ENCODE peak calls at places on chromosomes 7 and 10, in five cellular contexts. One of them, this sample, is unnamed. For H3K36me3 and H3K9me3, the result is how much of the 10 kb centered on the place peaks cover.

GRCh38 chr7:131581241-131582157 is 25.1 kb upstream of the PODXL start:
- DNase-seq in osteoblast: no peak
- DNase-seq in heart left ventricle: peak
- DNase-seq in RWPE2: no peak
- DNase-seq in tibial artery: peak
- DNase-seq in this sample: peak

GRCh38 chr10:32189400-32190084 is 133.3 kb upstream of the KIF5B start:
- DNase-seq in RWPE2: no peak
- DNase-seq in tibial artery: no peak
- DNase-seq in heart left ventricle: no peak
- DNase-seq in osteoblast: no peak
- DNase-seq in this sample: no peak

GRCh38 chr10:3491571-3491970 is 293.4 kb downstream of the KLF6 start:
- DNase-seq in RWPE2: no peak
- DNase-seq in tibial artery: no peak
- DNase-seq in heart left ventricle: no peak
- DNase-seq in osteoblast: no peak
- DNase-seq in this sample: no peak

GRCh38 chr10:70832852-70833542 is 17.2 kb downstream of the SGPL1 start:
- DNase-seq in heart left ventricle: no peak
- DNase-seq in RWPE2: no peak
- DNase-seq in tibial artery: no peak
- DNase-seq in osteoblast: peak
- DNase-seq in this sample: no peak

GRCh38 chr10:70540789-70541360 is 61.7 kb downstream of the PRF1 start:
- DNase-seq in osteoblast: peak
- DNase-seq in heart left ventricle: peak
- DNase-seq in tibial artery: no peak
- DNase-seq in RWPE2: no peak
- DNase-seq in this sample: no peak

GRCh38 chr7:126682176-126682575 is 570.6 kb downstream of the GRM8 start:
- DNase-seq in osteoblast: no peak
- DNase-seq in heart left ventricle: no peak
- DNase-seq in tibial artery: no peak
- DNase-seq in RWPE2: no peak
- DNase-seq in this sample: no peak

GRCh38 chr10:103676851-103677417 is 178.4 kb downstream of the SH3PXD2A start:
- DNase-seq in RWPE2: no peak
- DNase-seq in heart left ventricle: peak
- DNase-seq in osteoblast: peak
- DNase-seq in tibial artery: peak
- DNase-seq in this sample: no peak

GRCh38 chr7:107994366-107994765 is 8.6 kb downstream of the LAMB1 start:
- DNase-seq in RWPE2: no peak
- DNase-seq in heart left ventricle: no peak
- DNase-seq in tibial artery: no peak
- DNase-seq in osteoblast: no peak
- DNase-seq in this sample: no peak

GRCh38 chr10:54314430-54314829 is 486.6 kb downstream of the PCDH15 start:
- DNase-seq in heart left ventricle: no peak
- DNase-seq in osteoblast: no peak
- DNase-seq in tibial artery: no peak
- DNase-seq in RWPE2: no peak
- DNase-seq in this sample: no peak

GRCh38 chr7:75072978-75073282 is 672 bp downstream of the RCC1L start:
- DNase-seq in heart left ventricle: no peak
- DNase-seq in RWPE2: no peak
- DNase-seq in osteoblast: peak
- DNase-seq in tibial artery: no peak
- DNase-seq in this sample: no peak

GRCh38 chr10:77974396-77975074 is 48.0 kb upstream of the DLG5 start:
- DNase-seq in heart left ventricle: no peak
- DNase-seq in osteoblast: peak
- DNase-seq in RWPE2: no peak
- DNase-seq in tibial artery: no peak
- DNase-seq in this sample: no peak

GRCh38 chr7:37732253-37732652 is 48.7 kb downstream of the GPR141 start:
- DNase-seq in heart left ventricle: peak
- DNase-seq in osteoblast: no peak
- DNase-seq in tibial artery: peak
- DNase-seq in RWPE2: no peak
- DNase-seq in this sample: no peak

GRCh38 chr10:50480054-50481007 is 143.4 kb downstream of the SGMS1 start:
- DNase-seq in tibial artery: no peak
- DNase-seq in RWPE2: no peak
- DNase-seq in heart left ventricle: no peak
- DNase-seq in osteoblast: no peak
- DNase-seq in this sample: no peak

GRCh38 chr10:61949687-61950086 is 48.2 kb downstream of the ARID5B start:
- DNase-seq in heart left ventricle: no peak
- DNase-seq in RWPE2: no peak
- DNase-seq in osteoblast: no peak
- DNase-seq in tibial artery: no peak
- DNase-seq in this sample: no peak

GRCh38 chr10:7161484-7162283 is 249.2 kb downstream of the SFMBT2 start:
- DNase-seq in RWPE2: no peak
- DNase-seq in tibial artery: peak
- DNase-seq in osteoblast: no peak
- DNase-seq in heart left ventricle: no peak
- DNase-seq in this sample: peak

GRCh38 chr7:124276005-124276606 is 243.2 kb upstream of the TMEM229A start:
- DNase-seq in tibial artery: no peak
- DNase-seq in osteoblast: no peak
- DNase-seq in RWPE2: no peak
- DNase-seq in heart left ventricle: no peak
- DNase-seq in this sample: no peak

GRCh38 chr7:97859606-97860204 is 12.5 kb downstream of the ASNS start:
- DNase-seq in RWPE2: no peak
- DNase-seq in tibial artery: no peak
- DNase-seq in heart left ventricle: no peak
- DNase-seq in osteoblast: no peak
- DNase-seq in this sample: no peak

GRCh38 chr7:99975782-99976521 is at the start of gene AZGP1:
- DNase-seq in osteoblast: no peak
- DNase-seq in tibial artery: no peak
- DNase-seq in heart left ventricle: no peak
- DNase-seq in RWPE2: no peak
- DNase-seq in this sample: no peak

GRCh38 chr10:131250454-131251145 is 60.9 kb downstream of the TCERG1L start:
- DNase-seq in RWPE2: peak
- DNase-seq in heart left ventricle: no peak
- DNase-seq in osteoblast: peak
- DNase-seq in tibial artery: no peak
- DNase-seq in this sample: no peak

GRCh38 chr10:133159950-133160812 is at the start of gene KNDC1:
- DNase-seq in heart left ventricle: no peak
- DNase-seq in tibial artery: no peak
- DNase-seq in RWPE2: no peak
- DNase-seq in osteoblast: peak
- DNase-seq in this sample: peak

GRCh38 chr7:94394399-94395140 is at the start of gene COL1A2:
- DNase-seq in RWPE2: peak
- DNase-seq in tibial artery: peak
- DNase-seq in heart left ventricle: peak
- DNase-seq in osteoblast: peak
- DNase-seq in this sample: peak

GRCh38 chr7:110677405-110677804 is 413.5 kb upstream of the LRRN3 start:
- DNase-seq in heart left ventricle: no peak
- DNase-seq in osteoblast: no peak
- DNase-seq in RWPE2: no peak
- DNase-seq in tibial artery: no peak
- DNase-seq in this sample: no peak

GRCh38 chr10:112184379-112184778 is 814 bp upstream of the GPAM start:
- DNase-seq in osteoblast: no peak
- DNase-seq in tibial artery: no peak
- DNase-seq in heart left ventricle: no peak
- DNase-seq in RWPE2: no peak
- DNase-seq in this sample: no peak

GRCh38 chr10:124612611-124613498 is 131.3 kb downstream of the FAM53B start:
- DNase-seq in tibial artery: no peak
- DNase-seq in osteoblast: peak
- DNase-seq in heart left ventricle: no peak
- DNase-seq in RWPE2: no peak
- DNase-seq in this sample: peak

GRCh38 chr7:26637610-26638009 is 226.8 kb downstream of the SKAP2 start:
- DNase-seq in osteoblast: no peak
- DNase-seq in tibial artery: no peak
- DNase-seq in heart left ventricle: no peak
- DNase-seq in RWPE2: no peak
- DNase-seq in this sample: no peak

GRCh38 chr7:148478551-148478950 is 112.0 kb upstream of the C7orf33 start:
- DNase-seq in heart left ventricle: no peak
- DNase-seq in RWPE2: no peak
- DNase-seq in osteoblast: no peak
- DNase-seq in tibial artery: no peak
- DNase-seq in this sample: no peak

GRCh38 chr7:113267885-113268284 is 149.5 kb upstream of the SMIM30 start:
- DNase-seq in osteoblast: peak
- DNase-seq in heart left ventricle: no peak
- DNase-seq in RWPE2: no peak
- DNase-seq in tibial artery: no peak
- DNase-seq in this sample: no peak

GRCh38 chr7:79137942-79138341 is 315.5 kb downstream of the MAGI2 start:
- DNase-seq in osteoblast: peak
- DNase-seq in RWPE2: no peak
- DNase-seq in heart left ventricle: no peak
- DNase-seq in tibial artery: no peak
- DNase-seq in this sample: no peak

DNA sequence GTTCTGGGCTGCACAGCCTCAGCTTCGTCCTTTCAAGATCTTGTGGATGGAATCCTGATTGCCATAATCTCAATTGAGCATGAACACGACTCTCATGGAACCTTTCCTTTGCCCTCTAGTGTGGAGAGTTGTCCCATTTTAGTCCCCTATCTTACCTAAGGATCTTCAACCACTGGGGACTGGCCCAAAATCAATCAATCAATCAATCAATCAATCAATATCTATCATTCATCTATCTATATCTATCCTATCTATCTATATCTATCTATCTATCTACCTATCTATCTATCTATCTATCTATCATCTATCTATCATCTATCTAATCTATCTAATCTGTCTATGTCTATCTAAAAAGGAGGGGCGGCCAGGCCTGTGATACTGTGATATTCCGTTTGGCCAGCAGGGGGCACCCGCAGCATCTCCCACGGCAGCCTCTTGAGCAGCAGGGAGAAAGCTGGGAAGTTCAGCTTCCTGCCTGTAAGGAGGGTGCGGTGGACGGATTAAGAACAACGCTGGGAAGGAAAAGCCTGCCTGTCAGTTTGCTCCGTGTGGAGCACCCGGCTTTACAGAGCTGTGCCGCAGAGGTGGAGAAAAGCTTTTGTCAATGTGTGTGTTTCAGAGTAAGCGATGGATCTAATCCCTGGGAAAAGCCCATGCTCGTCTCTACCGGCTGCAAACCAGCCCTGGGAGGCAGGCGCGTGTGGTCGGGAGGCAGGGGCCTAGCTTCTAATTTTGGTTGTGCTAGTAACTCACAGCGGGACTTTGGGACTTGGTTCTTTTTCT is 124.9 kb downstream of the SH2D4B start:
- DNase-seq in heart left ventricle: peak
- DNase-seq in osteoblast: peak
- DNase-seq in tibial artery: peak
- DNase-seq in RWPE2: no peak
- DNase-seq in this sample: peak
- H3K4me3 ChIP-seq in heart left ventricle: peak
- H3K4me3 ChIP-seq in osteoblast: peak
- H3K4me3 ChIP-seq in tibial artery: peak
- H3K4me3 ChIP-seq in RWPE2: no peak
- H3K4me3 ChIP-seq in this sample: peak

GRCh38 chr10:22159180-22159579 is 58.6 kb downstream of the EBLN1 start:
- DNase-seq in heart left ventricle: no peak
- DNase-seq in RWPE2: no peak
- DNase-seq in osteoblast: no peak
- DNase-seq in tibial artery: no peak
- DNase-seq in this sample: no peak
- H3K36me3 ChIP-seq in heart left ventricle: under half
- H3K36me3 ChIP-seq in RWPE2: under half
- H3K36me3 ChIP-seq in osteoblast: under half
- H3K36me3 ChIP-seq in tibial artery: under half
- H3K36me3 ChIP-seq in this sample: under half

GRCh38 chr7:52323202-52323746 is 712.2 kb upstream of the POM121L12 start:
- DNase-seq in RWPE2: no peak
- DNase-seq in osteoblast: no peak
- DNase-seq in heart left ventricle: no peak
- DNase-seq in tibial artery: no peak
- DNase-seq in this sample: no peak

GRCh38 chr7:52325237-52325636 is 710.2 kb upstream of the POM121L12 start:
- DNase-seq in osteoblast: no peak
- DNase-seq in RWPE2: no peak
- DNase-seq in heart left ventricle: no peak
- DNase-seq in tibial artery: no peak
- DNase-seq in this sample: no peak

DNA sequence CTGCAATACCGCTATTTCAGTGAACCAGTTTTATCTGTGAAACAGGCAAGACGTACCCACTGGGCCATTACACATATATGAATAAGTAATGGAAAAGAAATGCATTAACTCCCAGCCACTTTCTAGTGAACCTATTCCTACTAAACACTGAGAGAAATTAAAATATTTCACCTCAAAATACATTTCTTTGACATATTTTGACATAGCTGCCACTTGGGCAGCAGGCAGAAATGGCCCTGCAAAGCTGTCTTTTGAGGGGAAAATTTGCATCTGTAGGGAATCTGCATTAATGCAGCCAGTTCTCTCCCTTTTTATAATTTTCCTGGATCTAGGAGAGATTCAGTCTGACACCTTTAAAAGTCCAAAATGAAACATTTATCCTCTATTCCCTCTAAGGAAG is 714.8 kb upstream of the POM121L12 start:
- DNase-seq in osteoblast: no peak
- DNase-seq in RWPE2: no peak
- DNase-seq in tibial artery: no peak
- DNase-seq in heart left ventricle: no peak
- DNase-seq in this sample: no peak
- H3K9me3 ChIP-seq in osteoblast: under half
- H3K9me3 ChIP-seq in RWPE2: under half
- H3K9me3 ChIP-seq in tibial artery: under half
- H3K9me3 ChIP-seq in heart left ventricle: under half
- H3K9me3 ChIP-seq in this sample: under half

DNA sequence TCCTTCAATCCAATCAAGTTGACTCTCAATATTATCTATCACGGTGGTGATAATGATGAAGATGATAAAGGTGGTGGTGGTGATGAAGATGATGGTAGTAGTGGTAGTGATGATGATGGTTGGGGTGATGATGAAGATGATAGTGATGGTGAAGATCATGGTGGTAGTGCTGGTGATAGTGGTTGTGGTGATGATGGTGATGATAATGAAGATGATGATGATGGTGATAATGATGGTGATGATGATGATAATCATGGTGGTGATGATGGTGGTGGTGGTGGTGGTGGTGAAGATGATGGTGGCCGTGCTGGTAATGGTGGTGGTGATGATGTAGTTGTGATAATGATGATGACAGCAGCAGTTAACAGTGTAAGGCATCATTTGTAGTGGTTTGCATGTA is 29.8 kb upstream of the SDK1 start:
- DNase-seq in RWPE2: no peak
- DNase-seq in heart left ventricle: no peak
- DNase-seq in tibial artery: no peak
- DNase-seq in osteoblast: no peak
- DNase-seq in this sample: no peak
- H3K4me3 ChIP-seq in RWPE2: no peak
- H3K4me3 ChIP-seq in heart left ventricle: no peak
- H3K4me3 ChIP-seq in tibial artery: no peak
- H3K4me3 ChIP-seq in osteoblast: no peak
- H3K4me3 ChIP-seq in this sample: no peak